ENCODE peak calls at places on chromosomes 6 and 20, in seven cellular contexts. One of them, this sample, is unnamed.

GRCh38 chr6:53492860-53493634 is 51.9 kb downstream of the GCLC start:
- DNase-seq in activated T-helper 1 cell treated with anti-CD3 and anti-CD28 coated beads, Interleukin-2, amount 50 U/mL, for 16 hours: no peak
- DNase-seq in NCI-H2029: peak
- DNase-seq in epithelial cell of esophagus: peak
- DNase-seq in H54: peak
- DNase-seq in NCI-H1105: peak
- DNase-seq in activated CD8-positive, alpha-beta memory T cell treated with anti-CD3 and anti-CD28 coated beads for 24 hours: peak
- DNase-seq in this sample: no peak

GRCh38 chr20:50595988-50596693 is 86.0 kb downstream of the PTPN1 start:
- DNase-seq in activated T-helper 1 cell treated with anti-CD3 and anti-CD28 coated beads, Interleukin-2, amount 50 U/mL, for 16 hours: no peak
- DNase-seq in NCI-H2029: no peak
- DNase-seq in epithelial cell of esophagus: peak
- DNase-seq in H54: no peak
- DNase-seq in NCI-H1105: no peak
- DNase-seq in activated CD8-positive, alpha-beta memory T cell treated with anti-CD3 and anti-CD28 coated beads for 24 hours: no peak
- DNase-seq in this sample: no peak

GRCh38 chr6:77361018-77361417 is 102.3 kb downstream of the HTR1B start:
- DNase-seq in activated T-helper 1 cell treated with anti-CD3 and anti-CD28 coated beads, Interleukin-2, amount 50 U/mL, for 16 hours: no peak
- DNase-seq in NCI-H2029: no peak
- DNase-seq in epithelial cell of esophagus: no peak
- DNase-seq in H54: no peak
- DNase-seq in NCI-H1105: no peak
- DNase-seq in activated CD8-positive, alpha-beta memory T cell treated with anti-CD3 and anti-CD28 coated beads for 24 hours: no peak
- DNase-seq in this sample: no peak

GRCh38 chr20:50996901-50997830 is 25.7 kb downstream of the KCNG1 start:
- DNase-seq in activated T-helper 1 cell treated with anti-CD3 and anti-CD28 coated beads, Interleukin-2, amount 50 U/mL, for 16 hours: no peak
- DNase-seq in NCI-H2029: no peak
- DNase-seq in epithelial cell of esophagus: peak
- DNase-seq in H54: no peak
- DNase-seq in NCI-H1105: no peak
- DNase-seq in activated CD8-positive, alpha-beta memory T cell treated with anti-CD3 and anti-CD28 coated beads for 24 hours: no peak
- DNase-seq in this sample: no peak

GRCh38 chr6:56595490-56596122 is 47.1 kb downstream of the DST start:
- DNase-seq in activated T-helper 1 cell treated with anti-CD3 and anti-CD28 coated beads, Interleukin-2, amount 50 U/mL, for 16 hours: peak
- DNase-seq in NCI-H2029: peak
- DNase-seq in epithelial cell of esophagus: peak
- DNase-seq in H54: peak
- DNase-seq in NCI-H1105: peak
- DNase-seq in activated CD8-positive, alpha-beta memory T cell treated with anti-CD3 and anti-CD28 coated beads for 24 hours: peak
- DNase-seq in this sample: no peak

GRCh38 chr20:43893930-43894329 is 20.7 kb upstream of the TOX2 start:
- DNase-seq in activated T-helper 1 cell treated with anti-CD3 and anti-CD28 coated beads, Interleukin-2, amount 50 U/mL, for 16 hours: no peak
- DNase-seq in NCI-H2029: no peak
- DNase-seq in epithelial cell of esophagus: peak
- DNase-seq in H54: no peak
- DNase-seq in NCI-H1105: no peak
- DNase-seq in activated CD8-positive, alpha-beta memory T cell treated with anti-CD3 and anti-CD28 coated beads for 24 hours: no peak
- DNase-seq in this sample: peak

GRCh38 chr6:54217018-54217417 is 91.2 kb upstream of the TINAG start:
- DNase-seq in activated T-helper 1 cell treated with anti-CD3 and anti-CD28 coated beads, Interleukin-2, amount 50 U/mL, for 16 hours: no peak
- DNase-seq in NCI-H2029: no peak
- DNase-seq in epithelial cell of esophagus: no peak
- DNase-seq in H54: no peak
- DNase-seq in NCI-H1105: no peak
- DNase-seq in activated CD8-positive, alpha-beta memory T cell treated with anti-CD3 and anti-CD28 coated beads for 24 hours: no peak
- DNase-seq in this sample: no peak

GRCh38 chr6:132333639-132334516 is 67.4 kb downstream of the MOXD1 start:
- DNase-seq in activated T-helper 1 cell treated with anti-CD3 and anti-CD28 coated beads, Interleukin-2, amount 50 U/mL, for 16 hours: no peak
- DNase-seq in NCI-H2029: no peak
- DNase-seq in epithelial cell of esophagus: peak
- DNase-seq in H54: peak
- DNase-seq in NCI-H1105: no peak
- DNase-seq in activated CD8-positive, alpha-beta memory T cell treated with anti-CD3 and anti-CD28 coated beads for 24 hours: no peak
- DNase-seq in this sample: peak

GRCh38 chr6:21800948-21801438 is 207.4 kb downstream of the SOX4 start:
- DNase-seq in activated T-helper 1 cell treated with anti-CD3 and anti-CD28 coated beads, Interleukin-2, amount 50 U/mL, for 16 hours: no peak
- DNase-seq in NCI-H2029: peak
- DNase-seq in epithelial cell of esophagus: peak
- DNase-seq in H54: peak
- DNase-seq in NCI-H1105: peak
- DNase-seq in activated CD8-positive, alpha-beta memory T cell treated with anti-CD3 and anti-CD28 coated beads for 24 hours: no peak
- DNase-seq in this sample: no peak

GRCh38 chr20:19408971-19409370 is 196.5 kb downstream of the SLC24A3 start:
- DNase-seq in activated T-helper 1 cell treated with anti-CD3 and anti-CD28 coated beads, Interleukin-2, amount 50 U/mL, for 16 hours: no peak
- DNase-seq in NCI-H2029: no peak
- DNase-seq in epithelial cell of esophagus: peak
- DNase-seq in H54: no peak
- DNase-seq in NCI-H1105: no peak
- DNase-seq in activated CD8-positive, alpha-beta memory T cell treated with anti-CD3 and anti-CD28 coated beads for 24 hours: no peak
- DNase-seq in this sample: no peak

GRCh38 chr20:4401601-4402000 is 320.1 kb upstream of the PRND start:
- DNase-seq in activated T-helper 1 cell treated with anti-CD3 and anti-CD28 coated beads, Interleukin-2, amount 50 U/mL, for 16 hours: no peak
- DNase-seq in NCI-H2029: no peak
- DNase-seq in epithelial cell of esophagus: no peak
- DNase-seq in H54: no peak
- DNase-seq in NCI-H1105: no peak
- DNase-seq in activated CD8-positive, alpha-beta memory T cell treated with anti-CD3 and anti-CD28 coated beads for 24 hours: no peak
- DNase-seq in this sample: no peak

GRCh38 chr20:38805958-38806854 is 709 bp downstream of the PPP1R16B start:
- DNase-seq in activated T-helper 1 cell treated with anti-CD3 and anti-CD28 coated beads, Interleukin-2, amount 50 U/mL, for 16 hours: peak
- DNase-seq in NCI-H2029: no peak
- DNase-seq in epithelial cell of esophagus: no peak
- DNase-seq in H54: no peak
- DNase-seq in NCI-H1105: peak
- DNase-seq in activated CD8-positive, alpha-beta memory T cell treated with anti-CD3 and anti-CD28 coated beads for 24 hours: peak
- DNase-seq in this sample: no peak

GRCh38 chr6:36387440-36388303 is at the start of gene ETV7:
- DNase-seq in activated T-helper 1 cell treated with anti-CD3 and anti-CD28 coated beads, Interleukin-2, amount 50 U/mL, for 16 hours: peak
- DNase-seq in NCI-H2029: peak
- DNase-seq in epithelial cell of esophagus: peak
- DNase-seq in H54: no peak
- DNase-seq in NCI-H1105: no peak
- DNase-seq in activated CD8-positive, alpha-beta memory T cell treated with anti-CD3 and anti-CD28 coated beads for 24 hours: peak
- DNase-seq in this sample: no peak

GRCh38 chr20:1894471-1894950 is 696 bp upstream of the SIRPA start:
- DNase-seq in activated T-helper 1 cell treated with anti-CD3 and anti-CD28 coated beads, Interleukin-2, amount 50 U/mL, for 16 hours: no peak
- DNase-seq in NCI-H2029: no peak
- DNase-seq in epithelial cell of esophagus: peak
- DNase-seq in H54: peak
- DNase-seq in NCI-H1105: peak
- DNase-seq in activated CD8-positive, alpha-beta memory T cell treated with anti-CD3 and anti-CD28 coated beads for 24 hours: peak
- DNase-seq in this sample: no peak

GRCh38 chr6:129340983-129341382 is 369.0 kb downstream of the ARHGAP18 start:
- DNase-seq in activated T-helper 1 cell treated with anti-CD3 and anti-CD28 coated beads, Interleukin-2, amount 50 U/mL, for 16 hours: no peak
- DNase-seq in NCI-H2029: no peak
- DNase-seq in epithelial cell of esophagus: peak
- DNase-seq in H54: no peak
- DNase-seq in NCI-H1105: no peak
- DNase-seq in activated CD8-positive, alpha-beta memory T cell treated with anti-CD3 and anti-CD28 coated beads for 24 hours: no peak
- DNase-seq in this sample: no peak